ENCODE peak calls at places on chromosomes 16 and 17, in eight cellular contexts. N is mucosa of descending colon, V is BJ, A is A549, W is AG10803, F is EH, M is HS-27A, P is RPMI7951. K is an unnamed sample.

GRCh38 chr16:2438121-2438520 is 8.9 kb downstream of the CCNF start:
- DNase-seq in N (peak; percentile 40), V (no peak), A (no peak), W (no peak), F (no peak), M (no peak), P (no peak), K (no peak)

GRCh38 chr17:31552568-31552967 is 161.1 kb downstream of the RAB11FIP4 start:
- DNase-seq in N (no peak), V (no peak), A (no peak), W (no peak), F (no peak), M (no peak), P (no peak), K (no peak)

GRCh38 chr17:35051183-35051578 is 12.3 kb downstream of the RFFL start:
- DNase-seq in N (no peak), V (no peak), A (no peak), W (no peak), F (no peak), M (no peak), P (no peak), K (peak; percentile 29)

GRCh38 chr17:40540448-40540847 is 24.8 kb downstream of the CCR7 start:
- DNase-seq in N (peak; percentile 58), V (no peak), A (no peak), W (no peak), F (no peak), M (no peak), P (no peak), K (no peak)

GRCh38 chr16:50665128-50665878 is 15.8 kb downstream of the SNX20 start:
- DNase-seq in N (peak; percentile 75), V (peak; percentile 4), A (peak; percentile 74), W (peak; percentile 60), F (peak; percentile 71), M (peak; percentile 12), P (peak; percentile 70), K (no peak)

GRCh38 chr16:83744521-83744981 is 63.2 kb upstream of the HSBP1 start:
- DNase-seq in N (peak; percentile 60), V (peak; percentile 6), A (no peak), W (peak; percentile 29), F (peak; percentile 76), M (no peak), P (peak; percentile 94), K (no peak)

GRCh38 chr16:35724551-35724950 is 2265.1 kb downstream of the TP53TG3F start:
- DNase-seq in N (no peak), V (no peak), A (no peak), W (no peak), F (no peak), M (no peak), P (no peak), K (no peak)

GRCh38 chr16:89357055-89357454 is 133.3 kb downstream of the ANKRD11 start:
- DNase-seq in N (no peak), V (no peak), A (no peak), W (no peak), F (no peak), M (no peak), P (no peak), K (no peak)

GRCh38 chr17:59840908-59841666 is 51.7 kb downstream of the TUBD1 start:
- DNase-seq in N (no peak), V (no peak), A (no peak), W (peak; percentile 63), F (peak; percentile 64), M (no peak), P (peak; percentile 52), K (no peak)

GRCh38 chr16:22300427-22301071 is 3.3 kb downstream of the POLR3E start:
- DNase-seq in N (no peak), V (no peak), A (peak; percentile 76), W (peak; percentile 78), F (peak; percentile 68), M (no peak), P (peak; percentile 59), K (peak; percentile 32)

GRCh38 chr16:70396209-70396904 is 42.5 kb downstream of the ST3GAL2 start:
- DNase-seq in N (no peak), V (no peak), A (no peak), W (peak; percentile 37), F (peak; percentile 52), M (no peak), P (peak; percentile 81), K (no peak)

GRCh38 chr17:50184611-50185398 is 16.6 kb downstream of the COL1A1 start:
- DNase-seq in N (peak; percentile 49), V (no peak), A (no peak), W (peak; percentile 84), F (peak; percentile 80), M (no peak), P (peak; percentile 72), K (no peak)

GRCh38 chr16:14244344-14245010 is 173.4 kb downstream of the MRTFB start:
- DNase-seq in N (no peak), V (no peak), A (no peak), W (peak; percentile 50), F (no peak), M (no peak), P (no peak), K (no peak)

GRCh38 chr17:45896803-45897693 is 2.7 kb downstream of the MAPT start:
- DNase-seq in N (no peak), V (no peak), A (peak; percentile 63), W (no peak), F (no peak), M (no peak), P (no peak), K (no peak)

GRCh38 chr17:78993241-78993956 is 13.7 kb upstream of the LGALS3BP start:
- DNase-seq in N (peak; percentile 55), V (no peak), A (peak; percentile 78), W (peak; percentile 29), F (peak; percentile 44), M (no peak), P (no peak), K (no peak)

GRCh38 chr17:28499366-28499668 is 6.8 kb upstream of the FOXN1 start:
- DNase-seq in N (peak; percentile 84), V (no peak), A (no peak), W (no peak), F (no peak), M (no peak), P (no peak), K (peak; percentile 24)

GRCh38 chr16:57616241-57616640 is 12.2 kb upstream of the ADGRG1 start:
- DNase-seq in N (no peak), V (no peak), A (no peak), W (no peak), F (no peak), M (no peak), P (no peak), K (no peak)

GRCh38 chr16:23755484-23755809 is 621 bp downstream of the CHP2 start:
- DNase-seq in N (no peak), V (no peak), A (no peak), W (no peak), F (no peak), M (no peak), P (no peak), K (no peak)

GRCh38 chr16:54268766-54269165 is 17.8 kb downstream of the IRX3 start:
- DNase-seq in N (no peak), V (no peak), A (no peak), W (no peak), F (no peak), M (no peak), P (no peak), K (no peak)

GRCh38 chr17:40314557-40314953 is 5.6 kb downstream of the RARA start:
- DNase-seq in N (peak; percentile 96), V (peak; percentile 56), A (peak; percentile 99), W (peak; percentile 93), F (peak; percentile 95), M (no peak), P (peak; percentile 95), K (peak; percentile 82)

GRCh38 chr17:66985838-66986237 is 21.3 kb downstream of the CACNG4 start:
- DNase-seq in N (no peak), V (no peak), A (no peak), W (no peak), F (no peak), M (no peak), P (no peak), K (no peak)

GRCh38 chr17:49575524-49576120 is at the start of gene NXPH3:
- DNase-seq in N (peak; percentile 70), V (no peak), A (peak; percentile 79), W (peak; percentile 49), F (peak; percentile 68), M (no peak), P (no peak), K (no peak)

K was measured in DMS153.